ENCODE peak calls at places on chromosomes 6 and 20, in ten cellular contexts. A, E, P, Y, F, O, H, D, M and N are unnamed samples.

GRCh38 chr6:13733178-13733851 is 21.7 kb upstream of the RANBP9 start:
- DNase-seq in A (peak), E (no peak), P (no peak), Y (peak), F (no peak), O (peak), H (peak), D (no peak), M (peak), N (peak)

GRCh38 chr20:10798811-10799210 is 125.0 kb upstream of the JAG1 start:
- DNase-seq in A (no peak), E (no peak), P (no peak), Y (no peak), F (no peak), O (peak), H (peak), D (no peak), M (no peak), N (peak)

GRCh38 chr6:27591660-27592059 is 118.8 kb upstream of the ZNF184 start:
- DNase-seq in A (no peak), E (no peak), P (peak), Y (no peak), F (peak), O (peak), H (peak), D (peak), M (no peak), N (no peak)

GRCh38 chr6:148935705-148936306 is 189.0 kb downstream of the UST start:
- DNase-seq in A (no peak), E (no peak), P (no peak), Y (no peak), F (peak), O (no peak), H (peak), D (no peak), M (no peak), N (no peak)

GRCh38 chr6:153099636-153100035 is 31.4 kb downstream of the RGS17 start:
- DNase-seq in A (no peak), E (no peak), P (no peak), Y (no peak), F (no peak), O (no peak), H (no peak), D (no peak), M (no peak), N (no peak)

GRCh38 chr6:46410330-46410953 is 80.8 kb downstream of the RCAN2 start:
- DNase-seq in A (no peak), E (peak), P (no peak), Y (no peak), F (peak), O (peak), H (peak), D (peak), M (no peak), N (peak)

GRCh38 chr6:42745083-42745637 is 743 bp downstream of the TBCC start:
- DNase-seq in A (peak), E (no peak), P (peak), Y (peak), F (peak), O (peak), H (peak), D (peak), M (peak), N (peak)

GRCh38 chr6:13147396-13148181 is 180.7 kb downstream of the TBC1D7 start:
- DNase-seq in A (no peak), E (no peak), P (no peak), Y (no peak), F (no peak), O (no peak), H (no peak), D (no peak), M (no peak), N (no peak)

GRCh38 chr6:87922191-87922946 is 125.3 kb upstream of the SPACA1 start:
- DNase-seq in A (no peak), E (no peak), P (no peak), Y (no peak), F (no peak), O (no peak), H (no peak), D (no peak), M (no peak), N (no peak)

GRCh38 chr6:82363368-82364086 is at the start of gene TPBG:
- DNase-seq in A (peak), E (peak), P (peak), Y (peak), F (peak), O (peak), H (peak), D (no peak), M (peak), N (peak)

GRCh38 chr6:71091167-71091566 is 134.3 kb upstream of the B3GAT2 start:
- DNase-seq in A (no peak), E (no peak), P (no peak), Y (no peak), F (no peak), O (no peak), H (no peak), D (peak), M (no peak), N (no peak)

GRCh38 chr20:58344741-58345140 is 35.2 kb downstream of the RAB22A start:
- DNase-seq in A (no peak), E (no peak), P (no peak), Y (no peak), F (no peak), O (peak), H (peak), D (no peak), M (no peak), N (no peak)

GRCh38 chr6:111173341-111173740 is 86.0 kb downstream of the SLC16A10 start:
- DNase-seq in A (no peak), E (no peak), P (no peak), Y (no peak), F (no peak), O (no peak), H (no peak), D (no peak), M (no peak), N (no peak)

GRCh38 chr20:63957004-63957689 is 931 bp upstream of the UCKL1 start:
- DNase-seq in A (no peak), E (peak), P (peak), Y (peak), F (peak), O (peak), H (peak), D (peak), M (peak), N (peak)

GRCh38 chr6:64238071-64238470 is 602.5 kb downstream of the PHF3 start:
- DNase-seq in A (no peak), E (no peak), P (no peak), Y (no peak), F (no peak), O (no peak), H (no peak), D (no peak), M (no peak), N (no peak)

GRCh38 chr6:35624341-35625070 is 64.2 kb downstream of the FKBP5 start:
- DNase-seq in A (no peak), E (no peak), P (no peak), Y (no peak), F (peak), O (peak), H (peak), D (peak), M (no peak), N (no peak)

GRCh38 chr20:16865406-16865805 is 117.2 kb downstream of the OTOR start:
- DNase-seq in A (no peak), E (no peak), P (no peak), Y (no peak), F (no peak), O (no peak), H (no peak), D (no peak), M (no peak), N (no peak)

GRCh38 chr6:156577749-156578148 is 199.4 kb upstream of the ARID1B start:
- DNase-seq in A (no peak), E (no peak), P (no peak), Y (no peak), F (no peak), O (no peak), H (no peak), D (no peak), M (no peak), N (no peak)

GRCh38 chr6:112253842-112254816 is at the start of gene LAMA4:
- DNase-seq in A (peak), E (no peak), P (peak), Y (peak), F (peak), O (peak), H (peak), D (no peak), M (peak), N (peak)

GRCh38 chr6:16413399-16413798 is 175.0 kb downstream of the GMPR start:
- DNase-seq in A (no peak), E (no peak), P (no peak), Y (no peak), F (no peak), O (no peak), H (no peak), D (no peak), M (no peak), N (no peak)

GRCh38 chr20:41587956-41588355 is 30.2 kb downstream of the CHD6 start:
- DNase-seq in A (no peak), E (no peak), P (no peak), Y (no peak), F (no peak), O (peak), H (peak), D (no peak), M (no peak), N (no peak)

GRCh38 chr6:33787336-33787953 is 1.5 kb downstream of the LEMD2 start:
- DNase-seq in A (no peak), E (no peak), P (no peak), Y (no peak), F (no peak), O (peak), H (peak), D (no peak), M (no peak), N (no peak)

GRCh38 chr6:36666726-36667591 is 11.6 kb upstream of the CDKN1A start:
- DNase-seq in A (peak), E (peak), P (peak), Y (peak), F (peak), O (peak), H (peak), D (peak), M (peak), N (peak)

GRCh38 chr6:16374796-16375195 is 136.4 kb downstream of the GMPR start:
- DNase-seq in A (peak), E (no peak), P (no peak), Y (no peak), F (no peak), O (no peak), H (no peak), D (peak), M (no peak), N (peak)

GRCh38 chr6:42010185-42010872 is 40.0 kb upstream of the TAF8 start:
- DNase-seq in A (no peak), E (no peak), P (no peak), Y (no peak), F (no peak), O (peak), H (no peak), D (peak), M (no peak), N (no peak)

GRCh38 chr6:139828751-139829519 is 454.5 kb upstream of the CITED2 start:
- DNase-seq in A (no peak), E (no peak), P (no peak), Y (no peak), F (no peak), O (peak), H (no peak), D (no peak), M (no peak), N (no peak)

GRCh38 chr6:20319520-20320357 is 81.9 kb upstream of the E2F3 start:
- DNase-seq in A (peak), E (no peak), P (no peak), Y (no peak), F (no peak), O (no peak), H (no peak), D (peak), M (no peak), N (no peak)

GRCh38 chr20:41135187-41135887 is 2.0 kb upstream of the PLCG1 start:
- DNase-seq in A (peak), E (peak), P (peak), Y (no peak), F (peak), O (peak), H (peak), D (peak), M (peak), N (peak)

DNA sequence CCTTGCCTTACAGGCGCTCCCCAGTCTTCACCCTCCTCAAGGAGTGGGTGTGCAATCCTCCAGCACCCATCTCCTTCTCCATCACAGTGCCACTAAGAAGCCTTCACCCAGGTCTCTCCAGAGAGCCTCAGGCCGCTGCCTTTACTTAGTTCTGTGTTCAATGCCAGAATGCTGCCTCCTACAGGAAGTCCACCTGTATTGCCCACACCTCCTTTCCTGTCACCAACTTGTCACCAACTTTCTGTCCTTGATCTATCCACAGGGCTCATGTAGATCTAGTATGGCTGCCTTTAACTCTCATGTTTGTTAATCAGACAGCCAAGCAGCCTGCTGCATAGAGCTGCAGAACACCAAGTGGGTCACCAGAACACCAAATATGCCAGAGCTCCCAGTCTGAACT is 546 bp upstream of the LST1 start:
- DNase-seq in A (no peak), E (peak), P (no peak), Y (no peak), F (no peak), O (no peak), H (peak), D (peak), M (no peak), N (no peak)
- H3K4me3 ChIP-seq in A (no peak), E (no peak), P (no peak), Y (no peak), F (no peak), O (no peak), H (no peak), D (peak), M (no peak), N (no peak)

DNA sequence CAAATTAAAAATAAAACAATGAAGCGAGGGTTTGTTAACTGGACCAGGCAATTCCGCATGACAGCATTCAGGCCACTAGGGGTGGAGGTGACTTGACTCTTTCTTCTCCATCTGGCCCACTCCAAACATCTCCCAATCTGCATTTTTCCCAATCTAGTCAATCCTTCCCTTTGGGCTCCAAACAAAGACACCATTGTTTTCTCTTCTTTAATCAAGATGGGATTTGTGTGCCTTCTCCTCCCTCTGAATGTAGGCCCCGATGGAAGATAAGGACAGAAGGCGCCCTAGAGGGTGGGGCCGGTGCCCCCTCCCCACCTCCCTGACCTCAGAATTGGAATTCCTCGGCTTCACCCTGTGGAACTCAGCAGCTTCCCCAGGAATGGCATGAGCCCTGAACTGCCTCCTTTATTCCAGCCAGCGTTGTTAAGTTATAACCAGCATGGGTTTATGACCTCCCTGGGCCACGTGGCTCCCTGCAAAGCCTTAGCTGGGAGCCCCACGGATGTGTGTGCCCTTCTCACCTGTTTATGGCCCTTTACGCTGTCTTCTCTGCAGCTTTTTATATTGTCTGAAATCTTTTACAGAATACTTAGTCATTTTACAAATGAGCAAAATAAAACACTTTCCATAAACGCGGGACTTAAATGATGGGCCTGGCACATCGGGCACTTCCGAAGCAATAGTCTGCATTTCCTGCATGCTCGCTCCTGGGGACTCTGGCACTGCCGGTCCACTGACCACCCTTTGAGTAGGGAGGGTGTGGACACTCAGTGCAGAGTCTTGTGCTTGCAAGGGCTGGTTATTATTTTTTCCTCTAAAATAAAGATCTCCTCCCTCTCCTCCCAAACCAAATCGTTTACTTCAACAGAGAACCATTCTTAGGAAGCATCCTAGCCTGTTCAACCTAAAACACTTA is 24.5 kb downstream of the OVOL2 start:
- DNase-seq in A (no peak), E (no peak), P (no peak), Y (no peak), F (no peak), O (no peak), H (no peak), D (no peak), M (no peak), N (no peak)
- TF ChIP-seq CTCF in A (no peak), E (no peak), P (peak), Y (no peak), F (no peak), O (no peak), H (no peak), D (no peak), M (no peak), N (no peak)

DNA sequence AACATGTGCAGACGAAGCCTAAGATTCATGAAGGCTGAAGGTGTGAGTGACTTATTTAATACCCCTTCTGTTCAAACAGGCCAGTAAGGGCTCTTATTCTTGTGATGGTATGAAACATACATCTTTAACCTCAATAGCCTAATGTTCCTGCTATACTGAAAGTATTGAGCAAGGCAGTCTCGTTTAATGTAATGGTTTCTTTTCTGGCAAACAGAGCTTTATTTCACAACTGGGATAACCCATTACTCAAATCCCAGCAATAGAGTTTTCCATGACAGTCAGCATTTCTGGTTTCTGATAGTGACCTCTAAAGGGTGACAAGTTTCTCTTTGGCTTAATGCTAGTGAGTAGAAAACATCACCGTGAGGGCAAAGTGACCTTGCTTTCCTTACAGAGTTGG is 13.4 kb downstream of the HDGFL1 start:
- DNase-seq in A (no peak), E (no peak), P (no peak), Y (no peak), F (no peak), O (peak), H (no peak), D (no peak), M (no peak), N (no peak)
- H3K4me3 ChIP-seq in A (no peak), E (no peak), P (no peak), Y (no peak), F (no peak), O (no peak), H (no peak), D (no peak), M (no peak), N (no peak)

GRCh38 chr6:53070808-53071207 is 5.6 kb downstream of the FBXO9 start:
- DNase-seq in A (no peak), E (no peak), P (no peak), Y (no peak), F (peak), O (peak), H (no peak), D (no peak), M (no peak), N (no peak)
- TF ChIP-seq CTCF in A (no peak), E (no peak), P (no peak), Y (no peak), F (peak), O (no peak), H (no peak), D (no peak), M (no peak), N (no peak)

DNA sequence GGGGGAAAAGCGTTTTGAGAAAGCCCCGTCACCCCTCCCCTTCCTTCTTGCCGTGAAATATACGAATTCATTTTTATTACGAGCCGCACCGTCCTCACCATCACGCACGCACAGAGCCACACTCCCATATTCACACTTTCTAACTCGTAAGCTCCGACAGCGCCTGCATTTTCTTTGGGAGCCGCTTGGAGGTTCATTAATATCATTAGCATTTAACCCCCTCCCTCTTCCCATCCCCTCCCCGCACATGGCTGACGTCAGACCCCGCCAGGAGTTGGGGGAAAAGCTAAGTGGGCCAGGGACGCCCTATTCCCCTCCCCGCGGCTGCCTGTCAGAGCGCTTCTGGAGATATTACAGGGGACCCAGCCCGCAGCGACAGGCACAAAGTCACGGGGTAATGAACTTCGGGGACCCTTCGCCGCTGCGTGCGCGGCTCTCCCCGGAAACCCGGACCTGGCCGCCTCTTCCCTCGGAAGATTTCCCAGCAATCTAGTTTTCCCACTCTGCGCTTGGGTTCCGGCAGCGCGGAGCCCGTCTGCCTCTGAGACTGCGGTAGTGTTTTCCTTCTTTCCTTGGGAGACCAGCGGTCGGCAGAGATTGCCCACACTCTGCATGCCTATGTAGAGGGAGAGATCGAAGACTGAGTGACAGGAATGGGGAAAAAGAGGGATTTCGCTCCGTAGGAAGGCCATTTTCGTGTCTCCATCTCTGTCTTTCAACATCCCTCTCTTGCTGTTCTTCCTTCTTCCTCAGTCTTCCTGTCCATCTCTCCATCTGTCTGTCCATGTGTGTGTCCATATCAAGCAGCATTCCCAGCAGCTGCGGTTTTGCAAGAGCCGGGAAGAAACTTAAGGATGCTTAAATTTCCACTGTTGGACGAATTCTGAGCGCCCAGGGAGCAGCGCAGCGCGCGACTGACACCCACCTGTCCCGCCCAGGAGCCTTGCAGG is at the start of gene NR2E1:
- DNase-seq in A (no peak), E (no peak), P (peak), Y (no peak), F (no peak), O (no peak), H (peak), D (no peak), M (no peak), N (no peak)
- H3K4me3 ChIP-seq in A (no peak), E (no peak), P (peak), Y (no peak), F (no peak), O (no peak), H (no peak), D (no peak), M (no peak), N (no peak)

DNA sequence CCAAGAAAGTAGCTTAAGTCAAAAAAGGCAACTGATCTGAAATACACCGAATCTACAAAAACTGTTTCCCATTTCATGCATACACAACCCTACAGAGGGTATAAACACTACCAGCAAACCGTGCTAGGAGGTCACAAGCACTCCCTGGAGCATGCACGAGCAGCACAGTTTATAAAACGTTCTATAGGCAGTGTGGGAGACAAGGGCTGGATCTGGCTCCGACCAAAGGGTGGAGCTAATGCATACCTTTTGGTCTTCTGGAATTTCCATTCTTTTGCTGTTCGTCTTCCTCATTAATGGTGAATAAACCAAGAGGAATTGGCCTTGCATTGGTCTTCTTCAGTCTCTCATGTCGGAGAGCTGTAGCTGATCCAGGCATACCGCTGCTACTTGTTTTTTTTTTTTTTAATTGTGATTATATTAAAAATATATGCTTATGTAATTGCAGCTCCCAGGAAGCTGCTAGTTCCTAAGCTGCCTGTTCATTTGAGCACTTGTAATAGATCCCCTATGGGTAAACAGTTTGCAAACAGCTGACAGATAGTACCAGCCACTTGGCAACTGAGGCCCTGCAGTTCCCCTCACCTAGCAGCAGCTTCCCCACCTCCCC is 24.5 kb downstream of the MAP7 start:
- DNase-seq in A (no peak), E (no peak), P (no peak), Y (no peak), F (no peak), O (no peak), H (peak), D (no peak), M (no peak), N (no peak)
- TF ChIP-seq CTCF in A (no peak), E (no peak), P (peak), Y (no peak), F (no peak), O (no peak), H (no peak), D (no peak), M (no peak), N (no peak)